ENCODE peak calls at places on chromosomes 2 and 18, in four cellular contexts. A is K562, J is SK-N-SH, M is WTC11. X is an unnamed sample.

GRCh38 chr18:47549141-47549540 is 297.7 kb upstream of the SKOR2 start:
- DNase-seq in A (no peak), J (no peak), M (no peak), X (no peak)

GRCh38 chr2:236001854-236002253 is 166.3 kb downstream of the GBX2 start:
- DNase-seq in A (no peak), J (no peak), M (no peak), X (no peak)

GRCh38 chr2:75174519-75174918 is 24.8 kb downstream of the TACR1 start:
- DNase-seq in A (no peak), J (no peak), M (no peak), X (no peak)

GRCh38 chr18:75070625-75071483 is 138.1 kb downstream of the PTGR3 start:
- DNase-seq in A (peak; percentile 15), J (no peak), M (no peak), X (no peak)

GRCh38 chr2:72038524-72038923 is 109.1 kb downstream of the CYP26B1 start:
- DNase-seq in A (no peak), J (no peak), M (no peak), X (no peak)

GRCh38 chr18:55856191-55856590 is 268.2 kb upstream of the TCF4 start:
- DNase-seq in A (no peak), J (no peak), M (no peak), X (no peak)

GRCh38 chr18:58046087-58046793 is 2.2 kb downstream of the NEDD4L start:
- DNase-seq in A (no peak), J (no peak), M (no peak), X (no peak)

GRCh38 chr2:64722645-64723044 is 68.9 kb upstream of the SERTAD2 start:
- DNase-seq in A (peak; percentile 29), J (no peak), M (no peak), X (no peak)

GRCh38 chr2:133459590-133459989 is 108.7 kb downstream of the NCKAP5 start:
- DNase-seq in A (no peak), J (no peak), M (no peak), X (no peak)

GRCh38 chr2:145759228-145759940 is 1239.5 kb upstream of the ZEB2 start:
- DNase-seq in A (no peak), J (no peak), M (no peak), X (no peak)

GRCh38 chr2:102051659-102052366 is 60.1 kb downstream of the IL1R2 start:
- DNase-seq in A (no peak), J (no peak), M (no peak), X (no peak)

GRCh38 chr2:177572236-177572671 is 179.7 kb downstream of the AGPS start:
- DNase-seq in A (no peak), J (no peak), M (no peak), X (no peak)

GRCh38 chr2:98518106-98518505 is 73.4 kb downstream of the INPP4A start:
- DNase-seq in A (peak; percentile 44), J (peak; percentile 56), M (peak; percentile 30), X (no peak)

GRCh38 chr2:112482309-112483046 is 522 bp downstream of the TTL start:
- DNase-seq in A (peak; percentile 49), J (peak; percentile 77), M (peak; percentile 39), X (no peak)

GRCh38 chr2:214492152-214492551 is 81.3 kb downstream of the VWC2L start:
- DNase-seq in A (no peak), J (no peak), M (no peak), X (no peak)

GRCh38 chr2:229249536-229249935 is 21.6 kb downstream of the PID1 start:
- DNase-seq in A (no peak), J (no peak), M (no peak), X (no peak)

GRCh38 chr2:226970362-226970761 is 134.5 kb downstream of the RHBDD1 start:
- DNase-seq in A (no peak), J (no peak), M (no peak), X (no peak)

GRCh38 chr2:26346454-26347053 is at the start of gene ADGRF3:
- DNase-seq in A (peak; percentile 32), J (peak; percentile 70), M (peak; percentile 58), X (no peak)
- TF ChIP-seq TEAD4 in A (no peak), J (no peak), M (no peak), X (no peak)

DNA sequence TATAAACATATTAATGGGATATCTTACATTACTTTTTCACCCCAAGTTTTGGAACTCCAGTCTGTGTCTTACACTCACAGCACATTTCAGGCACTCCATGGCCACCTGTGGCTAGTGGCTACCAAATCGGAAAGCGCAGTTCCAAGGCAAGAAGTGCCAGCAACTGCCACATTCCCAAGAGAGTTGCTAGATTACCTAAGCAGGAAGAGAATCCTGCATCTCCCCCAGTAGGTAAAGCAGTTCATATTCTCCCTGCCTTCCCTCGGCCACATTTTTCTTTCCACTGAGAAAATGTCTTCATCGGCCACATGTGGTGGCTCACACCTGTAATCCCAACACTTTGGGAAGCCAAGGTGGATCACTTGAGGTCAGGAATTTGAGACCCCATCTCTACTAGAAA is 62.8 kb downstream of the MEX3C start:
- DNase-seq in A (no peak), J (no peak), M (no peak), X (no peak)
- TF ChIP-seq TEAD4 in A (no peak), J (no peak), M (no peak), X (no peak)

DNA sequence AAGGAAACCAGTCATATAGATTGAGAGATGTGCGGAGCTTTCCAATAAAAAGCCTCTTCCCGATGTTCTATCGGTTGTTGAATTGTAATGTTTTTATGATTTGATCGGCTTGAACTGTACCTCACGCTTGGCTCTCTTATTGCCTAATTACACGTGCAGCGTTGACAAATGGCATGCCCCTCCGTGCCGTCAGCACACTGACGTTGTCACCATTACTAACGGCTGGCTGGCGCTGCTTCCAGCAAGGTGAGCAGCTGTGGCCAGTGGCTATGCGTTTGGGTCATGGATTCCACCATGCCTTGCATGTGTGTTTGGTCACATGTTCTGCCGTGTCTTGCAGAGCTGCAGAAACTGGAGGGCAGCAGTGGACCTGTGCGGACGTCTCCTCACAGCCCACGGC is 42.0 kb downstream of the TRAPPC12 start:
- DNase-seq in A (no peak), J (no peak), M (no peak), X (no peak)
- TF ChIP-seq TEAD4 in A (no peak), J (no peak), M (no peak), X (no peak)

DNA sequence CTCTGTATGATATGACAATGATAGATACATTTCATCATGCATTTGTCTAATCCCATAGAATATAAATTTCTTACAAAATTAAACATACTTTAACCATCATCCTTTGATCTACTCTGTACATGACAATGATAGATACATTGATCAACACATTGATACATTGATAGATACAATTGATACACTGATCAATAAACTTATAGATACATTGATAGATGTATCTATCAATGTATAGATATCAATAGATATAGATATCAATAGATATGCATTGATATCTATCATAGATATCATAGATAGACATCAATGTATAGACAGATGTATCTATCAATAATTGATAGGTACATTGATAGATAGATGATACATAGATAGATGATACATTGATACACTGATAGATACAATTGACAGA is 105.4 kb downstream of the DYM start:
- DNase-seq in A (no peak), J (no peak), M (no peak), X (no peak)
- TF ChIP-seq TEAD4 in A (no peak), J (no peak), M (no peak), X (no peak)

GRCh38 chr2:30584116-30584515 is 137.1 kb downstream of the LCLAT1 start:
- DNase-seq in A (no peak), J (no peak), M (no peak), X (no peak)
- TF ChIP-seq TEAD4 in A (no peak), J (no peak), M (no peak), X (no peak)

GRCh38 chr2:46367286-46367685 is 70.1 kb downstream of the EPAS1 start:
- DNase-seq in A (no peak), J (no peak), M (no peak), X (no peak)
- TF ChIP-seq TEAD4 in A (no peak), J (no peak), M (no peak), X (no peak)

GRCh38 chr2:383888-384287 is 96.0 kb upstream of the ALKAL2 start:
- DNase-seq in A (no peak), J (no peak), M (no peak), X (no peak)
- TF ChIP-seq TEAD4 in A (no peak), J (no peak), M (no peak), X (no peak)